ENCODE peak calls at places on chromosomes 7 and 10, in seven cellular contexts. P is lower lobe of right lung, N is ELR, C is foreskin keratinocyte, T is NCI-H1105, S is tibial nerve, M is iris pigment epithelial cell. J is an unnamed sample.

GRCh38 chr10:132671171-132672154 is 114.5 kb downstream of the NKX6-2 start:
- DNase-seq in P (peak), N (no peak), C (no peak), T (no peak), S (no peak), M (no peak), J (peak)

GRCh38 chr10:490891-491571 is 198.4 kb downstream of the DIP2C start:
- DNase-seq in P (no peak), N (no peak), C (no peak), T (no peak), S (peak), M (peak), J (no peak)

GRCh38 chr7:5625938-5626337 is 155.5 kb downstream of the RNF216 start:
- DNase-seq in P (no peak), N (peak), C (peak), T (no peak), S (no peak), M (peak), J (no peak)

GRCh38 chr7:33501368-33501767 is 372.0 kb downstream of the BBS9 start:
- DNase-seq in P (no peak), N (no peak), C (no peak), T (no peak), S (no peak), M (no peak), J (no peak)

GRCh38 chr7:80954181-80954580 is 35.3 kb upstream of the SEMA3C start:
- DNase-seq in P (no peak), N (no peak), C (no peak), T (no peak), S (no peak), M (no peak), J (no peak)

GRCh38 chr10:131162866-131163265 is 148.7 kb downstream of the TCERG1L start:
- DNase-seq in P (no peak), N (no peak), C (no peak), T (no peak), S (no peak), M (no peak), J (no peak)

GRCh38 chr7:147438216-147438615 is 1152.3 kb upstream of the C7orf33 start:
- DNase-seq in P (no peak), N (peak), C (no peak), T (no peak), S (no peak), M (peak), J (no peak)

GRCh38 chr10:31759124-31759798 is 169.4 kb downstream of the ARHGAP12 start:
- DNase-seq in P (peak), N (peak), C (no peak), T (peak), S (peak), M (peak), J (peak)

GRCh38 chr10:105742184-105742583 is 1101.1 kb downstream of the SORCS3 start:
- DNase-seq in P (no peak), N (peak), C (no peak), T (no peak), S (no peak), M (peak), J (no peak)

GRCh38 chr10:24762966-24763623 is 39.4 kb upstream of the ARHGAP21 start:
- DNase-seq in P (no peak), N (peak), C (no peak), T (no peak), S (no peak), M (peak), J (no peak)

GRCh38 chr10:93722550-93722949 is 20.2 kb upstream of the FRA10AC1 start:
- DNase-seq in P (no peak), N (peak), C (no peak), T (no peak), S (no peak), M (no peak), J (no peak)